ENCODE peak calls at places on chromosomes 5 and 9, in six cellular contexts. H, B, O, Z, X and G are unnamed samples.

GRCh38 chr9:98071737-98072136 is 15.2 kb downstream of the NANS start:
- DNase-seq in Z (no peak), X (peak; percentile 80), H (no peak), O (no peak), B (no peak), G (no peak)

GRCh38 chr9:33159058-33159759 is 7.9 kb downstream of the B4GALT1 start:
- DNase-seq in H (no peak), Z (peak; percentile 61), X (peak; percentile 90), O (no peak), B (peak; percentile 79), G (no peak)

GRCh38 chr9:134655101-134655500 is 13.5 kb downstream of the COL5A1 start:
- DNase-seq in X (no peak), B (no peak), H (no peak), Z (no peak), O (no peak), G (no peak)

GRCh38 chr9:113709721-113710120 is 166.4 kb upstream of the ZNF618 start:
- DNase-seq in H (no peak), X (peak; percentile 1), Z (no peak), B (no peak), O (no peak), G (no peak)

GRCh38 chr9:130213898-130214761 is 41.9 kb downstream of the NCS1 start:
- DNase-seq in X (no peak), O (peak; percentile 77), Z (no peak), H (no peak), B (no peak), G (no peak)

GRCh38 chr5:139951983-139952382 is 91.1 kb downstream of the NRG2 start:
- DNase-seq in B (no peak), H (no peak), X (no peak), O (no peak), Z (no peak), G (no peak)

GRCh38 chr9:127712851-127713250 is 2.6 kb downstream of the PTRH1 start:
- DNase-seq in B (no peak), X (no peak), O (no peak), Z (no peak), H (no peak), G (no peak)

GRCh38 chr9:34256987-34257585 is 72.0 kb downstream of the KIF24 start:
- DNase-seq in X (no peak), O (no peak), B (no peak), Z (no peak), H (no peak), G (no peak)

GRCh38 chr5:171137768-171138540 is 171.1 kb upstream of the TLX3 start:
- DNase-seq in Z (peak; percentile 76), O (no peak), H (peak; percentile 54), X (no peak), B (no peak), G (no peak)

GRCh38 chr5:10724799-10725507 is 36.1 kb downstream of the DAP start:
- DNase-seq in H (peak; percentile 68), B (no peak), X (no peak), Z (peak; percentile 94), O (no peak), G (no peak)

GRCh38 chr9:132019702-132020101 is 60.0 kb downstream of the MED27 start:
- DNase-seq in O (no peak), Z (no peak), B (no peak), H (no peak), X (no peak), G (no peak)

GRCh38 chr9:135029434-135029833 is 58.0 kb upstream of the OLFM1 start:
- DNase-seq in Z (no peak), H (no peak), X (no peak), B (no peak), O (no peak), G (no peak)

GRCh38 chr9:136019041-136019680 is 58.0 kb upstream of the UBAC1 start:
- DNase-seq in H (no peak), Z (no peak), B (no peak), X (no peak), O (no peak), G (no peak)

GRCh38 chr5:145921211-145921610 is 15.2 kb upstream of the SH3RF2 start:
- DNase-seq in B (no peak), O (no peak), Z (no peak), X (no peak), H (no peak), G (no peak)

GRCh38 chr5:37882636-37883035 is 42.8 kb upstream of the GDNF start:
- DNase-seq in O (no peak), H (peak; percentile 77), X (no peak), B (no peak), Z (peak; percentile 14), G (no peak)

GRCh38 chr9:116238225-116238624 is 84.6 kb downstream of the PAPPA start:
- DNase-seq in Z (peak; percentile 80), H (peak; percentile 67), O (no peak), B (peak; percentile 59), X (no peak), G (peak; percentile 88)

GRCh38 chr9:34671307-34671706 is 8.8 kb upstream of the CCL27 start:
- DNase-seq in O (no peak), B (no peak), Z (no peak), H (no peak), X (no peak), G (no peak)

GRCh38 chr9:128254855-128255759 is 20.7 kb downstream of the GOLGA2 start:
- DNase-seq in X (peak; percentile 64), H (no peak), B (peak; percentile 62), O (peak; percentile 89), Z (peak; percentile 43), G (no peak)

GRCh38 chr5:110872200-110872599 is 133.4 kb downstream of the SLC25A46 start:
- DNase-seq in B (no peak), H (no peak), Z (no peak), X (no peak), O (no peak), G (no peak)

GRCh38 chr5:168987540-168988300 is 313.2 kb downstream of the SLIT3 start:
- DNase-seq in Z (peak; percentile 72), O (peak; percentile 79), B (peak; percentile 70), H (peak; percentile 33), X (peak; percentile 78), G (no peak)

GRCh38 chr9:38142201-38142600 is 73.2 kb upstream of the SHB start:
- DNase-seq in Z (no peak), H (no peak), O (no peak), X (no peak), B (no peak), G (no peak)

GRCh38 chr5:96453394-96453793 is 20.3 kb upstream of the PCSK1 start:
- DNase-seq in H (no peak), B (no peak), O (no peak), Z (no peak), X (no peak), G (no peak)

GRCh38 chr5:14218480-14218879 is 75.3 kb downstream of the TRIO start:
- DNase-seq in H (no peak), Z (no peak), X (no peak), B (no peak), O (no peak), G (no peak)

GRCh38 chr9:113274474-113275146 is 762 bp downstream of the CDC26 start:
- DNase-seq in Z (peak; percentile 67), H (no peak), X (peak; percentile 65), B (no peak), O (peak; percentile 87), G (no peak)

DNA sequence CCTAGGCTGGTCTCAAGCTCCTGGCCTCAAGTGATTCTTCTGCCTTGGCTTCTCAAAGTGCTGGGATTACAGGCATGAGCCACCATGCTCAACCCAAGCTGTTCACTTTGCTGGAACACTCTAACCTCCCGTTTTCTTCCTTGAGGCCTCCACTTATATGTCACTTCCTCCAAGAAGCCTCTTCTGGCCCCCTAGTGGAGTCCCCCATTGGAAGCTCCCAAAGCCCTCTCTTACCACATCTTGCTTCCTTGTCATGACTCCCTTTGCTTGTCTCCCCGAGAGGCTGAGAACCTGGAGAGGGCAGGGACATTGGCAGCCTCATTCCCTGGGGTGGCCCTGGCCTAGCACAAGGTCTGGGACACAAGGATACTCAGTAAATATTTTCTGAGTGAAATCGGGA is 80.8 kb downstream of the PDE6A start:
- DNase-seq in B (no peak), H (no peak), X (no peak), Z (no peak), O (no peak), G (no peak)
- TF ChIP-seq CTCF in B (no peak), H (no peak), X (no peak), Z (no peak), O (no peak), G (no peak)

DNA sequence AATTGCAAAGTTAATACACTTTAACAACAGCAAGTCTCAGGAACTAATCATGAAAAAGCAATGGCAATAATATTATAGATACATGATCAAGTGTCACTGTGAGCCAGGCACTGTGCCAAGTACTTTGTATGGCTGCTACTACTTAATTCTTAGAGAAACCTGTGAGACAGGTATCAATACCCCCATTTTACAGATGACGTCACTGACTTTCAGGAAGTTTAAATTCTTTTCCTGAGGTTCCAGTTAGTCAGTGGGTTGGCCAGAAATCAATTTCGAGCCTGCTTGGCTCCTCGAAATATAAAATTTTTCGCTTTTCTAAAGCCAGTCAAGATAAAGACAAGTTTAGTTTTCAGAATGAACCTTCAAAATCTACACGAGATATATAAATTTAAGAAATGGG is 130.3 kb downstream of the SLC12A2 start:
- DNase-seq in H (no peak), Z (no peak), X (no peak), O (no peak), B (no peak), G (no peak)
- H3K4me3 ChIP-seq in H (no peak overlapping the region), Z (no peak overlapping the region), X (no peak overlapping the region), O (no peak overlapping the region), B (no peak overlapping the region), G (no peak overlapping the region)

DNA sequence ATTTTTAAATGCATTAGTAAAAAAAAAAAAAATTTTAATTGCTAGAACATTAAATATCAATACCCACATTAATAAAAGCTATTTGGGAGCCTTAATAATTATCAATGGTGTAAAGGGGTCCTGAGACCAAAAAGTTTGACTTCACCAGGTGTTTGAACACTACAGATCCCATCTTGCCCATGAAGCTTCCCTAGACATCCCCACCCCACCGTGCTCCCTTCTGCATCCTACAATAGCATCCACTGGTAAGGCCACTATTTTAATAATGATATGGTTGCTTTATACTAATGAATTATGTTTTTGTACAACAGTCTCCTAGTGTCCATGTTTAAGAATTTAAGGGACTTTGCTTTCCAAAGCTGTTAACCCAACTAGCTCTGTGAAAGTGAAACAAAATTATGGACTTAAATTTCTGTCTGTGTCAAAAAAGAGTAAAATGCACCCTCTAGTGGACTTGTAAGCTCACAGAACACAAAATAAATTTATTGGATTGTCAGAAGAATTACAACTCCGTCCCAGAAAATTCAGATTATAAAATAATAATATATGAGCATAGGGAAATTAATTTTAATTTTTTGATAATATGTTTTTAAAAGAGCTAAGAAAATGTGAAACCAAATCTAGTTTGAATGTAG is 76.0 kb downstream of the ARL15 start:
- DNase-seq in O (peak; percentile 33), H (peak; percentile 26), Z (peak; percentile 64), X (no peak), B (no peak), G (no peak)
- TF ChIP-seq CTCF in O (peak; percentile 70), H (peak; percentile 69), Z (peak; percentile 57), X (no peak), B (no peak), G (peak; percentile 56)

DNA sequence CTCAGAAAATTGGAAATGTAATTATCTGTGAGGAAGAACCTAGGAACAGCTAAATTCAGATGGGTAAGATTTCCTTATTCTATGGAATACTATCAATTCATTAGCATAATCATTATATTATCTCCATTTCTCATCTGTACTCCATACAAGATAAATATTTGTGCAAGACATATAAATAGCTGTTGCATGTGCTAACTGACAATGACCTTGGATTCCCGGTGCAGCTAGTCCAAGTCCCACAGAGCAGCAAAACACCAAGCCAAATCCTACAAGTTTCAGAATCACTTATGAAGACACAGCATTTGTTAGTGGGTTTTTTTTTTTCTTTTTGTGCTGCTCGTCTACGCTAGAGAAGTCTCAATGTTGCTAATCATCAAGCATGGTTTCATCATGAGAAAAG is 64.8 kb downstream of the NUDT12 start:
- DNase-seq in O (no peak), Z (no peak), H (no peak), B (no peak), X (no peak), G (no peak)
- H3K4me3 ChIP-seq in O (no peak overlapping the region), Z (no peak overlapping the region), H (no peak overlapping the region), B (no peak overlapping the region), X (no peak overlapping the region), G (no peak overlapping the region)

GRCh38 chr9:93480728-93481324 is 27.4 kb upstream of the FAM120AOS start:
- DNase-seq in H (no peak), B (no peak), Z (no peak), O (peak; percentile 23), X (no peak), G (no peak)
- TF ChIP-seq CTCF in H (no peak), B (no peak), Z (no peak), O (peak; percentile 40), X (no peak), G (peak; percentile 8)